ENCODE peak calls at places on chromosomes 11 and 22, in six cellular contexts. One of them, this sample, is unnamed.

GRCh38 chr11:112881461-112881860 is 79.8 kb upstream of the NCAM1 start:
- DNase-seq in upper lobe of right lung: peak; percentile 72
- DNase-seq in tibial artery: peak; percentile 77
- DNase-seq in endodermal cell: peak; percentile 95
- DNase-seq in lower lobe of right lung: peak; percentile 55
- DNase-seq in HL-60: no peak
- DNase-seq in this sample: no peak

GRCh38 chr22:45484742-45485141 is 17.9 kb upstream of the FBLN1 start:
- DNase-seq in HL-60: no peak
- DNase-seq in lower lobe of right lung: peak; percentile 10
- DNase-seq in upper lobe of right lung: peak; percentile 32
- DNase-seq in tibial artery: no peak
- DNase-seq in endodermal cell: no peak
- DNase-seq in this sample: no peak

GRCh38 chr11:26473216-26474194 is 98.6 kb downstream of the MUC15 start:
- DNase-seq in endodermal cell: no peak
- DNase-seq in HL-60: no peak
- DNase-seq in tibial artery: no peak
- DNase-seq in upper lobe of right lung: no peak
- DNase-seq in lower lobe of right lung: no peak
- DNase-seq in this sample: no peak

GRCh38 chr11:92976681-92977080 is 7.2 kb downstream of the MTNR1B start:
- DNase-seq in tibial artery: no peak
- DNase-seq in lower lobe of right lung: no peak
- DNase-seq in endodermal cell: no peak
- DNase-seq in HL-60: no peak
- DNase-seq in upper lobe of right lung: no peak
- DNase-seq in this sample: no peak

GRCh38 chr11:61737131-61737530 is 15.3 kb upstream of the MYRF start:
- DNase-seq in upper lobe of right lung: no peak
- DNase-seq in endodermal cell: peak; percentile 70
- DNase-seq in tibial artery: no peak
- DNase-seq in lower lobe of right lung: no peak
- DNase-seq in HL-60: peak; percentile 14
- DNase-seq in this sample: no peak

GRCh38 chr11:1113405-1114201 is 38.9 kb downstream of the MUC2 start:
- DNase-seq in lower lobe of right lung: no peak
- DNase-seq in endodermal cell: peak; percentile 50
- DNase-seq in tibial artery: peak; percentile 63
- DNase-seq in HL-60: no peak
- DNase-seq in upper lobe of right lung: peak; percentile 59
- DNase-seq in this sample: no peak

GRCh38 chr11:30740071-30740470 is 153.9 kb upstream of the MPPED2 start:
- DNase-seq in tibial artery: no peak
- DNase-seq in upper lobe of right lung: no peak
- DNase-seq in lower lobe of right lung: no peak
- DNase-seq in endodermal cell: no peak
- DNase-seq in HL-60: no peak
- DNase-seq in this sample: no peak

GRCh38 chr11:33920838-33921613 is 29.1 kb upstream of the LMO2 start:
- DNase-seq in upper lobe of right lung: no peak
- DNase-seq in HL-60: no peak
- DNase-seq in tibial artery: no peak
- DNase-seq in lower lobe of right lung: no peak
- DNase-seq in endodermal cell: no peak
- DNase-seq in this sample: no peak

GRCh38 chr22:50048836-50049235 is 9.3 kb downstream of the TTLL8 start:
- DNase-seq in endodermal cell: no peak
- DNase-seq in HL-60: no peak
- DNase-seq in tibial artery: no peak
- DNase-seq in lower lobe of right lung: no peak
- DNase-seq in upper lobe of right lung: no peak
- DNase-seq in this sample: no peak

GRCh38 chr11:96147186-96147585 is 195.8 kb downstream of the MAML2 start:
- DNase-seq in endodermal cell: no peak
- DNase-seq in tibial artery: no peak
- DNase-seq in upper lobe of right lung: no peak
- DNase-seq in lower lobe of right lung: no peak
- DNase-seq in HL-60: no peak
- DNase-seq in this sample: no peak

GRCh38 chr22:44448271-44448780 is 49.7 kb downstream of the RTL6 start:
- DNase-seq in lower lobe of right lung: no peak
- DNase-seq in upper lobe of right lung: peak; percentile 55
- DNase-seq in tibial artery: peak; percentile 83
- DNase-seq in endodermal cell: peak; percentile 34
- DNase-seq in HL-60: no peak
- DNase-seq in this sample: no peak

GRCh38 chr11:4441500-4441899 is 7.6 kb upstream of the OR52K2 start:
- DNase-seq in tibial artery: no peak
- DNase-seq in HL-60: peak; percentile 86
- DNase-seq in lower lobe of right lung: no peak
- DNase-seq in endodermal cell: no peak
- DNase-seq in upper lobe of right lung: no peak
- DNase-seq in this sample: no peak

GRCh38 chr11:4448995-4449394 is at the start of gene OR52K2:
- DNase-seq in endodermal cell: no peak
- DNase-seq in upper lobe of right lung: no peak
- DNase-seq in lower lobe of right lung: no peak
- DNase-seq in HL-60: no peak
- DNase-seq in tibial artery: no peak
- DNase-seq in this sample: no peak

GRCh38 chr11:4443479-4443878 is 5.6 kb upstream of the OR52K2 start:
- DNase-seq in upper lobe of right lung: no peak
- DNase-seq in lower lobe of right lung: no peak
- DNase-seq in endodermal cell: no peak
- DNase-seq in tibial artery: no peak
- DNase-seq in HL-60: no peak
- DNase-seq in this sample: no peak
- H3K27me3 ChIP-seq in upper lobe of right lung: no peaks in the 10 kb centered on the region
- H3K27me3 ChIP-seq in lower lobe of right lung: no peaks in the 10 kb centered on the region
- H3K27me3 ChIP-seq in endodermal cell: no peaks in the 10 kb centered on the region
- H3K27me3 ChIP-seq in tibial artery: no peaks in the 10 kb centered on the region
- H3K27me3 ChIP-seq in HL-60: no peaks in the 10 kb centered on the region
- H3K27me3 ChIP-seq in this sample: no peaks in the 10 kb centered on the region

GRCh38 chr11:69957849-69958248 is 120.3 kb upstream of the ANO1 start:
- DNase-seq in endodermal cell: peak; percentile 29
- DNase-seq in tibial artery: no peak
- DNase-seq in HL-60: no peak
- DNase-seq in lower lobe of right lung: no peak
- DNase-seq in upper lobe of right lung: peak; percentile 54
- DNase-seq in this sample: no peak
- H3K27me3 ChIP-seq in endodermal cell: no peaks in the 10 kb centered on the region
- H3K27me3 ChIP-seq in tibial artery: no peaks in the 10 kb centered on the region
- H3K27me3 ChIP-seq in HL-60: no peaks in the 10 kb centered on the region
- H3K27me3 ChIP-seq in lower lobe of right lung: peaks cover 8% of the 10 kb centered on the region
- H3K27me3 ChIP-seq in upper lobe of right lung: no peaks in the 10 kb centered on the region
- H3K27me3 ChIP-seq in this sample: no peaks in the 10 kb centered on the region

DNA sequence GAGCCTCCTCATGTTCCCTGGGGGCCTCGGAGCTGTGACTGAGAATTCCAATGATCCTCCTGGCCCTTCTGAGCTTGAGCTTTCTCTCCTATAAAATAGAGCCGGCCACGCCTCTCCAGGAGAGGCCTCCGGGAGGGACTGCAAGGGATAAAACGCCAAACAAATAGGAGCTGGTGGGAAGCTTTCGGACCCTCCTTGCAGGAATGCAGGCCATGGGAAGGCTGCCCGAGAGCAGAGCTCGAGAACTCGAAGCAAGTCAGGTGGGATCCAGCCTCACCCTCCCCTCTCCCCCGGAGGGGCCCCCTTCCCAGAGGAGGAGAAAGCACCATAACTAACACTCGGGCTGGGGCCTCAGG is 34.5 kb downstream of the FLRT1 start:
- DNase-seq in upper lobe of right lung: no peak
- DNase-seq in lower lobe of right lung: no peak
- DNase-seq in tibial artery: no peak
- DNase-seq in endodermal cell: peak; percentile 58
- DNase-seq in HL-60: no peak
- DNase-seq in this sample: no peak
- H3K27me3 ChIP-seq in upper lobe of right lung: no peaks in the 10 kb centered on the region
- H3K27me3 ChIP-seq in lower lobe of right lung: no peaks in the 10 kb centered on the region
- H3K27me3 ChIP-seq in tibial artery: peaks cover 17% of the 10 kb centered on the region
- H3K27me3 ChIP-seq in endodermal cell: no peaks in the 10 kb centered on the region
- H3K27me3 ChIP-seq in HL-60: no peaks in the 10 kb centered on the region
- H3K27me3 ChIP-seq in this sample: no peaks in the 10 kb centered on the region

GRCh38 chr11:115751244-115751643 is 247.0 kb upstream of the CADM1 start:
- DNase-seq in endodermal cell: no peak
- DNase-seq in lower lobe of right lung: no peak
- DNase-seq in upper lobe of right lung: no peak
- DNase-seq in HL-60: no peak
- DNase-seq in tibial artery: no peak
- DNase-seq in this sample: no peak
- H3K27me3 ChIP-seq in endodermal cell: peaks cover 25% of the 10 kb centered on the region
- H3K27me3 ChIP-seq in lower lobe of right lung: peaks cover 6% of the 10 kb centered on the region
- H3K27me3 ChIP-seq in upper lobe of right lung: peaks cover 13% of the 10 kb centered on the region
- H3K27me3 ChIP-seq in HL-60: no peaks in the 10 kb centered on the region
- H3K27me3 ChIP-seq in tibial artery: peaks cover 21% of the 10 kb centered on the region
- H3K27me3 ChIP-seq in this sample: no peaks in the 10 kb centered on the region

GRCh38 chr11:126874276-126874675 is 126.3 kb downstream of the KIRREL3 start:
- DNase-seq in tibial artery: no peak
- DNase-seq in upper lobe of right lung: no peak
- DNase-seq in HL-60: no peak
- DNase-seq in lower lobe of right lung: no peak
- DNase-seq in endodermal cell: no peak
- DNase-seq in this sample: no peak
- H3K27me3 ChIP-seq in tibial artery: peaks cover 4% of the 10 kb centered on the region
- H3K27me3 ChIP-seq in upper lobe of right lung: no peaks in the 10 kb centered on the region
- H3K27me3 ChIP-seq in HL-60: no peaks in the 10 kb centered on the region
- H3K27me3 ChIP-seq in lower lobe of right lung: no peaks in the 10 kb centered on the region
- H3K27me3 ChIP-seq in endodermal cell: no peaks in the 10 kb centered on the region
- H3K27me3 ChIP-seq in this sample: no peaks in the 10 kb centered on the region